ENCODE peak calls at places on chromosomes 1 and 21, in six cellular contexts. One of them, this sample, is unnamed.

GRCh38 chr1:71488555-71489252 is 407.9 kb upstream of the ZRANB2 start:
- DNase-seq in PC-3: peak; percentile 49
- DNase-seq in uterus: no peak
- DNase-seq in thoracic aorta: no peak
- DNase-seq in Peyer's patch: no peak
- DNase-seq in cardiac muscle cell: no peak
- DNase-seq in this sample: no peak

GRCh38 chr1:69221492-69221990 is 346.2 kb upstream of the LRRC7 start:
- DNase-seq in Peyer's patch: no peak
- DNase-seq in thoracic aorta: no peak
- DNase-seq in cardiac muscle cell: peak; percentile 15
- DNase-seq in PC-3: no peak
- DNase-seq in uterus: no peak
- DNase-seq in this sample: peak; percentile 20

GRCh38 chr1:171090604-171091003 is at the start of gene FMO3:
- DNase-seq in cardiac muscle cell: no peak
- DNase-seq in thoracic aorta: no peak
- DNase-seq in Peyer's patch: no peak
- DNase-seq in PC-3: no peak
- DNase-seq in uterus: no peak
- DNase-seq in this sample: no peak

GRCh38 chr1:225762002-225762441 is 15.6 kb upstream of the SRP9 start:
- DNase-seq in PC-3: no peak
- DNase-seq in cardiac muscle cell: no peak
- DNase-seq in uterus: no peak
- DNase-seq in Peyer's patch: no peak
- DNase-seq in thoracic aorta: no peak
- DNase-seq in this sample: no peak

GRCh38 chr21:25457946-25458345 is 149.3 kb downstream of the MRPL39 start:
- DNase-seq in uterus: no peak
- DNase-seq in thoracic aorta: no peak
- DNase-seq in PC-3: no peak
- DNase-seq in cardiac muscle cell: no peak
- DNase-seq in Peyer's patch: no peak
- DNase-seq in this sample: no peak

GRCh38 chr1:161473363-161473762 is 31.9 kb upstream of the FCGR2A start:
- DNase-seq in Peyer's patch: no peak
- DNase-seq in uterus: no peak
- DNase-seq in thoracic aorta: no peak
- DNase-seq in cardiac muscle cell: peak; percentile 12
- DNase-seq in PC-3: peak; percentile 52
- DNase-seq in this sample: peak; percentile 66

GRCh38 chr1:218374972-218375371 is 29.8 kb downstream of the TGFB2 start:
- DNase-seq in cardiac muscle cell: peak; percentile 39
- DNase-seq in PC-3: peak; percentile 85
- DNase-seq in uterus: no peak
- DNase-seq in Peyer's patch: no peak
- DNase-seq in thoracic aorta: no peak
- DNase-seq in this sample: no peak

GRCh38 chr1:223140551-223140950 is 2.5 kb downstream of the TLR5 start:
- DNase-seq in Peyer's patch: no peak
- DNase-seq in uterus: no peak
- DNase-seq in cardiac muscle cell: no peak
- DNase-seq in PC-3: no peak
- DNase-seq in thoracic aorta: no peak
- DNase-seq in this sample: no peak

GRCh38 chr1:182170941-182171461 is 109.5 kb upstream of the ZNF648 start:
- DNase-seq in uterus: no peak
- DNase-seq in PC-3: no peak
- DNase-seq in Peyer's patch: no peak
- DNase-seq in thoracic aorta: no peak
- DNase-seq in cardiac muscle cell: no peak
- DNase-seq in this sample: no peak

GRCh38 chr1:59098668-59099067 is 198.2 kb upstream of the FGGY start:
- DNase-seq in cardiac muscle cell: no peak
- DNase-seq in uterus: no peak
- DNase-seq in PC-3: no peak
- DNase-seq in thoracic aorta: no peak
- DNase-seq in Peyer's patch: no peak
- DNase-seq in this sample: no peak

GRCh38 chr1:109947582-109948284 is 36.8 kb upstream of the AHCYL1 start:
- DNase-seq in thoracic aorta: no peak
- DNase-seq in cardiac muscle cell: no peak
- DNase-seq in PC-3: no peak
- DNase-seq in uterus: no peak
- DNase-seq in Peyer's patch: no peak
- DNase-seq in this sample: no peak
- H3K4me1 ChIP-seq in thoracic aorta: no peaks in the 10 kb centered on the region
- H3K4me1 ChIP-seq in cardiac muscle cell: no peaks in the 10 kb centered on the region
- H3K4me1 ChIP-seq in PC-3: peaks cover 6% of the 10 kb centered on the region
- H3K4me1 ChIP-seq in uterus: no peaks in the 10 kb centered on the region
- H3K4me1 ChIP-seq in Peyer's patch: no peaks in the 10 kb centered on the region
- H3K4me1 ChIP-seq in this sample: peaks cover 8% of the 10 kb centered on the region

GRCh38 chr1:44739361-44740178 is at the start of gene KIF2C:
- DNase-seq in thoracic aorta: peak; percentile 89
- DNase-seq in cardiac muscle cell: peak; percentile 99
- DNase-seq in Peyer's patch: peak; percentile 96
- DNase-seq in PC-3: peak; percentile 98
- DNase-seq in uterus: peak; percentile 97
- DNase-seq in this sample: peak; percentile 98
- TF ChIP-seq CTCF in thoracic aorta: no peak
- TF ChIP-seq CTCF in cardiac muscle cell: no peak
- TF ChIP-seq CTCF in Peyer's patch: no peak
- TF ChIP-seq CTCF in PC-3: no peak
- TF ChIP-seq CTCF in uterus: no peak
- TF ChIP-seq CTCF in this sample: no peak

GRCh38 chr1:153768316-153769126 is 6.7 kb upstream of the SLC27A3 start:
- DNase-seq in PC-3: no peak
- DNase-seq in Peyer's patch: no peak
- DNase-seq in uterus: no peak
- DNase-seq in cardiac muscle cell: no peak
- DNase-seq in thoracic aorta: no peak
- DNase-seq in this sample: no peak

GRCh38 chr1:153771841-153772593 is 3.2 kb upstream of the SLC27A3 start:
- DNase-seq in thoracic aorta: no peak
- DNase-seq in PC-3: no peak
- DNase-seq in uterus: peak; percentile 65
- DNase-seq in Peyer's patch: no peak
- DNase-seq in cardiac muscle cell: no peak
- DNase-seq in this sample: peak; percentile 66

GRCh38 chr1:153773004-153773921 is 1.9 kb upstream of the SLC27A3 start:
- DNase-seq in cardiac muscle cell: peak; percentile 49
- DNase-seq in Peyer's patch: no peak
- DNase-seq in thoracic aorta: no peak
- DNase-seq in uterus: no peak
- DNase-seq in PC-3: no peak
- DNase-seq in this sample: no peak

GRCh38 chr1:153770812-153771211 is 4.4 kb upstream of the SLC27A3 start:
- DNase-seq in uterus: no peak
- DNase-seq in thoracic aorta: no peak
- DNase-seq in PC-3: no peak
- DNase-seq in Peyer's patch: no peak
- DNase-seq in cardiac muscle cell: no peak
- DNase-seq in this sample: no peak

DNA sequence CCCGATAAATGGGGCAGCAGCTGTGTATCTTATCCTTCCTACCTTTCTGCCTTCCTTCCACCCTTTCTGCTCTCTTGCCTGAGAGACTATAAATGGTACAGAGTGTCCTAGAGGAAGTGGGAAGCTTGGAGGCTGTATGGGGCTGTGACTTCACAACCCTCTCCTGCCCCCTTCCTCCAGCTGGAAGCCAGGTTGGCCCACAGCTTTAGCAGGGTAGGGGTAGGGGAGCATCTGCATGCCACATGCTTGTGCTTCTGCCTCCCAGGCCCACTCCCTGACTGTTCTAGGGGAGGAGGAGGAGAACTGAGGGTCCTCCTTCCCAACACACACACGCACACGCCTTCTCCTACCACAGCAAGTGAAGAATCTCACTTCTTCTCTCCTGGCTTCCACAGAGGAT is 4.0 kb upstream of the SLC27A3 start:
- DNase-seq in cardiac muscle cell: no peak
- DNase-seq in Peyer's patch: no peak
- DNase-seq in uterus: no peak
- DNase-seq in thoracic aorta: no peak
- DNase-seq in PC-3: no peak
- DNase-seq in this sample: no peak
- H3K27ac ChIP-seq in cardiac muscle cell: no peak overlapping the region
- H3K27ac ChIP-seq in Peyer's patch: no peak overlapping the region
- H3K27ac ChIP-seq in uterus: peak overlapping the region; percentile 32
- H3K27ac ChIP-seq in thoracic aorta: peak overlapping the region; percentile 51
- H3K27ac ChIP-seq in PC-3: no peak overlapping the region
- H3K27ac ChIP-seq in this sample: no peak overlapping the region

GRCh38 chr21:46552865-46553379 is 52.0 kb downstream of the S100B start:
- DNase-seq in PC-3: no peak
- DNase-seq in Peyer's patch: no peak
- DNase-seq in uterus: no peak
- DNase-seq in thoracic aorta: no peak
- DNase-seq in cardiac muscle cell: no peak
- DNase-seq in this sample: no peak
- H3K4me1 ChIP-seq in PC-3: no peaks in the 10 kb centered on the region
- H3K4me1 ChIP-seq in Peyer's patch: no peaks in the 10 kb centered on the region
- H3K4me1 ChIP-seq in uterus: no peaks in the 10 kb centered on the region
- H3K4me1 ChIP-seq in thoracic aorta: no peaks in the 10 kb centered on the region
- H3K4me1 ChIP-seq in cardiac muscle cell: no peaks in the 10 kb centered on the region
- H3K4me1 ChIP-seq in this sample: no peaks in the 10 kb centered on the region

GRCh38 chr1:205444300-205444930 is 11.4 kb downstream of the BLACAT1 start:
- DNase-seq in cardiac muscle cell: peak; percentile 45
- DNase-seq in uterus: no peak
- DNase-seq in PC-3: no peak
- DNase-seq in Peyer's patch: no peak
- DNase-seq in thoracic aorta: no peak
- DNase-seq in this sample: no peak
- TF ChIP-seq CTCF in cardiac muscle cell: no peak
- TF ChIP-seq CTCF in uterus: no peak
- TF ChIP-seq CTCF in PC-3: no peak
- TF ChIP-seq CTCF in Peyer's patch: no peak
- TF ChIP-seq CTCF in thoracic aorta: no peak
- TF ChIP-seq CTCF in this sample: no peak

DNA sequence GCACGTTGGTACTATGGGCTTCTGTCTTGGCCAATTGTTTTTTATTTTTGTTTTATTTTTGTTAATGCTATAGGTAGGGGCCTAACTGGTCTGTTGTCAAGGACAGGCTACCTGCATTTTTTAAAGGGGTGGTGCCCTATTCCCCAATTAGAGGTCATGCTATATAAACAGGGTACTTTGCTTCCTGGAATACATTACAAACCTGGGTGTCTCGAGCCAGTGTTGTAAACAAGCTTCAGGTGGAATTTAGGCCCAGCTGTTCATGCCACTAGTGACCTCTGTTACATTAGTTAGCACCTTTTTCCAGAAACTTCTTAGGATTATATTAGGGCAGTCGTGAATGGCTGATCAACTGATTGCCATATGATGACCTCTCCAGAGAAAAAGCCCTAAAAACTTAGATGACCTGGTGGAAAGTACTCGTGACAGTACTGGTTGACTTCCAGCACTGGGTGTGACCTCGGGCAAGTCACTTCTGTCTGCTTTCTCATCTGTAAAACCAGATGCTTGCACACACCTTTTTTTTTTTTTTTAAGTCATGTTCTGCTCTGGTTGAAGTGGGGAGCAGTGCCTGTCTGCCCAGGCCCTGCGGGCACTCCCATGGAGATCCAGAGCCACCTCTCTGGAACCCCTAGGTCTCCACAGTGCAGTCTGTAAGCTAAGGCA is 46.5 kb downstream of the ELK4 start:
- DNase-seq in cardiac muscle cell: no peak
- DNase-seq in uterus: no peak
- DNase-seq in thoracic aorta: no peak
- DNase-seq in PC-3: no peak
- DNase-seq in Peyer's patch: no peak
- DNase-seq in this sample: no peak
- H3K27ac ChIP-seq in cardiac muscle cell: no peak overlapping the region
- H3K27ac ChIP-seq in uterus: no peak overlapping the region
- H3K27ac ChIP-seq in thoracic aorta: no peak overlapping the region
- H3K27ac ChIP-seq in PC-3: no peak overlapping the region
- H3K27ac ChIP-seq in Peyer's patch: no peak overlapping the region
- H3K27ac ChIP-seq in this sample: no peak overlapping the region

GRCh38 chr1:169892176-169892818 is 1.4 kb downstream of the SCYL3 start:
- DNase-seq in Peyer's patch: no peak
- DNase-seq in thoracic aorta: no peak
- DNase-seq in cardiac muscle cell: no peak
- DNase-seq in PC-3: no peak
- DNase-seq in uterus: no peak
- DNase-seq in this sample: no peak

GRCh38 chr1:169890761-169891538 is 2.7 kb downstream of the SCYL3 start:
- DNase-seq in uterus: no peak
- DNase-seq in cardiac muscle cell: no peak
- DNase-seq in thoracic aorta: no peak
- DNase-seq in PC-3: peak; percentile 75
- DNase-seq in Peyer's patch: no peak
- DNase-seq in this sample: no peak

GRCh38 chr1:169889871-169890270 is 3.8 kb downstream of the SCYL3 start:
- DNase-seq in PC-3: no peak
- DNase-seq in thoracic aorta: no peak
- DNase-seq in cardiac muscle cell: no peak
- DNase-seq in uterus: no peak
- DNase-seq in Peyer's patch: no peak
- DNase-seq in this sample: no peak

GRCh38 chr1:169892819-169893644 is 664 bp downstream of the SCYL3 start:
- DNase-seq in uterus: no peak
- DNase-seq in Peyer's patch: no peak
- DNase-seq in thoracic aorta: no peak
- DNase-seq in cardiac muscle cell: peak; percentile 55
- DNase-seq in PC-3: no peak
- DNase-seq in this sample: peak; percentile 11

GRCh38 chr1:169891539-169891885 is 2.2 kb downstream of the SCYL3 start:
- DNase-seq in Peyer's patch: no peak
- DNase-seq in cardiac muscle cell: no peak
- DNase-seq in PC-3: no peak
- DNase-seq in thoracic aorta: no peak
- DNase-seq in uterus: no peak
- DNase-seq in this sample: no peak
- H3K4me1 ChIP-seq in Peyer's patch: peaks cover 6% of the 10 kb centered on the region
- H3K4me1 ChIP-seq in cardiac muscle cell: peaks cover 11% of the 10 kb centered on the region
- H3K4me1 ChIP-seq in PC-3: peaks cover 34% of the 10 kb centered on the region
- H3K4me1 ChIP-seq in thoracic aorta: peaks cover 12% of the 10 kb centered on the region
- H3K4me1 ChIP-seq in uterus: peaks cover 4% of the 10 kb centered on the region
- H3K4me1 ChIP-seq in this sample: peaks cover 12% of the 10 kb centered on the region

This sample was measured in neural progenitor cell.